ENCODE peak calls at places on chromosome X, in seven cellular contexts. M is HFF-Myc; Q is stimulated activated naive CD8-positive, alpha-beta T cell treated with anti-CD3 and anti-CD28 coated beads, Interleukin-15, Interleukin-2, amounts not matched to agents 100 U/mL and 50 U/mL, for 24 hours; G is bronchial epithelial cell; D is GM03348; L is T-helper 2 cell; N is T follicular helper cell. Z is an unnamed sample.
A peak's percentile ranks its signal among the peaks of the same experiment; 100 is the strongest.

GRCh38 chrX:68936608-68937007 is 107.8 kb downstream of the EFNB1 start:
- DNase-seq in M (peak; percentile 33), Q (no peak), G (peak; percentile 91), D (peak; percentile 78), L (no peak), N (no peak), Z (no peak)

GRCh38 chrX:13533726-13534125 is 35.7 kb upstream of the EGFL6 start:
- DNase-seq in M (no peak), Q (no peak), G (peak; percentile 53), D (peak; percentile 32), L (no peak), N (no peak), Z (no peak)

GRCh38 chrX:28126886-28127285 is 145.6 kb upstream of the DCAF8L1 start:
- DNase-seq in M (no peak), Q (no peak), G (no peak), D (no peak), L (no peak), N (no peak), Z (no peak)

GRCh38 chrX:29666361-29666760 is 549.0 kb upstream of the MAGEB2 start:
- DNase-seq in M (no peak), Q (no peak), G (no peak), D (no peak), L (no peak), N (no peak), Z (no peak)

GRCh38 chrX:130902446-130902782 is 595 bp downstream of the ENOX2 start:
- DNase-seq in M (no peak), Q (no peak), G (peak; percentile 3), D (no peak), L (no peak), N (no peak), Z (no peak)

GRCh38 chrX:110321670-110322069 is 3.8 kb upstream of the AMMECR1 start:
- DNase-seq in M (no peak), Q (no peak), G (no peak), D (no peak), L (no peak), N (no peak), Z (no peak)

GRCh38 chrX:6729581-6729980 is 194.7 kb upstream of the VCX3A start:
- DNase-seq in M (no peak), Q (no peak), G (peak; percentile 61), D (no peak), L (no peak), N (no peak), Z (no peak)

GRCh38 chrX:12974217-12974796 is 603 bp upstream of the TMSB4X start:
- DNase-seq in M (no peak), Q (peak; percentile 61), G (peak; percentile 59), D (peak; percentile 80), L (no peak), N (no peak), Z (no peak)

GRCh38 chrX:8783100-8784098 is 17.8 kb downstream of the FAM9A start:
- DNase-seq in M (no peak), Q (peak; percentile 30), G (no peak), D (no peak), L (no peak), N (peak; percentile 14), Z (no peak)

GRCh38 chrX:7987160-7987992 is 60.2 kb upstream of the PNPLA4 start:
- DNase-seq in M (peak; percentile 14), Q (no peak), G (peak; percentile 47), D (no peak), L (no peak), N (no peak), Z (no peak)

GRCh38 chrX:18875256-18875878 is 108.5 kb downstream of the PHKA2 start:
- DNase-seq in M (no peak), Q (no peak), G (no peak), D (no peak), L (no peak), N (no peak), Z (no peak)

GRCh38 chrX:19790829-19791228 is 96.6 kb downstream of the SH3KBP1 start:
- DNase-seq in M (no peak), Q (no peak), G (no peak), D (no peak), L (no peak), N (no peak), Z (no peak)

GRCh38 chrX:68490644-68491043 is 8.2 kb upstream of the YIPF6 start:
- DNase-seq in M (no peak), Q (no peak), G (peak; percentile 38), D (peak; percentile 31), L (no peak), N (no peak), Z (no peak)

GRCh38 chrX:149704664-149705063 is 7.2 kb upstream of the MAGEA11 start:
- DNase-seq in M (no peak), Q (no peak), G (peak; percentile 3), D (no peak), L (no peak), N (no peak), Z (no peak)

GRCh38 chrX:40170830-40171512 is 73.2 kb upstream of the BCOR start:
- DNase-seq in M (no peak), Q (peak; percentile 42), G (no peak), D (peak; percentile 13), L (no peak), N (no peak), Z (peak; percentile 45)

GRCh38 chrX:151776113-151776790 is 41.7 kb downstream of the CNGA2 start:
- DNase-seq in M (no peak), Q (no peak), G (no peak), D (peak; percentile 7), L (no peak), N (no peak), Z (no peak)

GRCh38 chrX:19544693-19545305 is 29.5 kb upstream of the MAP3K15 start:
- DNase-seq in M (peak; percentile 43), Q (peak; percentile 34), G (peak; percentile 46), D (peak; percentile 57), L (no peak), N (peak; percentile 9), Z (peak; percentile 5)

GRCh38 chrX:2708016-2708415 is 16.9 kb downstream of the CD99 start:
- DNase-seq in M (no peak), Q (peak; percentile 32), G (peak; percentile 80), D (no peak), L (no peak), N (no peak), Z (no peak)

GRCh38 chrX:21166302-21166982 is 207.8 kb upstream of the CNKSR2 start:
- DNase-seq in M (no peak), Q (no peak), G (peak; percentile 27), D (peak; percentile 28), L (no peak), N (no peak), Z (no peak)

Z was measured in T-helper 1 cell.